ENCODE peak calls at places on chromosomes 16 and 17, in six cellular contexts. One of them, this sample, is unnamed.

GRCh38 chr16:57475711-57476339 is 10.5 kb downstream of the DOK4 start:
- DNase-seq in midbrain: no peak
- DNase-seq in RPMI7951: no peak
- DNase-seq in GM23248: peak; percentile 47
- DNase-seq in ELR: peak; percentile 59
- DNase-seq in fibroblast of lung: peak; percentile 17
- DNase-seq in this sample: peak; percentile 42

GRCh38 chr16:50154369-50154947 is 1.4 kb downstream of the TENT4B start:
- DNase-seq in RPMI7951: peak; percentile 15
- DNase-seq in fibroblast of lung: no peak
- DNase-seq in GM23248: peak; percentile 42
- DNase-seq in midbrain: peak; percentile 8
- DNase-seq in ELR: peak; percentile 32
- DNase-seq in this sample: peak; percentile 30

GRCh38 chr17:31564883-31565297 is 173.4 kb downstream of the RAB11FIP4 start:
- DNase-seq in GM23248: peak; percentile 20
- DNase-seq in fibroblast of lung: peak; percentile 75
- DNase-seq in ELR: peak; percentile 54
- DNase-seq in midbrain: no peak
- DNase-seq in RPMI7951: peak; percentile 95
- DNase-seq in this sample: peak; percentile 61

GRCh38 chr17:76781056-76781982 is 43.4 kb downstream of the MFSD11 start:
- DNase-seq in midbrain: no peak
- DNase-seq in GM23248: no peak
- DNase-seq in fibroblast of lung: no peak
- DNase-seq in RPMI7951: no peak
- DNase-seq in ELR: peak; percentile 18
- DNase-seq in this sample: no peak

GRCh38 chr17:75406222-75406615 is 741 bp upstream of the GRB2 start:
- DNase-seq in midbrain: no peak
- DNase-seq in RPMI7951: peak; percentile 24
- DNase-seq in fibroblast of lung: no peak
- DNase-seq in GM23248: peak; percentile 56
- DNase-seq in ELR: peak; percentile 37
- DNase-seq in this sample: peak; percentile 39

GRCh38 chr16:15886078-15886477 is 2.3 kb downstream of the CEP20 start:
- DNase-seq in midbrain: no peak
- DNase-seq in fibroblast of lung: no peak
- DNase-seq in GM23248: no peak
- DNase-seq in ELR: no peak
- DNase-seq in RPMI7951: no peak
- DNase-seq in this sample: no peak

GRCh38 chr16:71723537-71724319 is 773 bp downstream of the PHLPP2 start:
- DNase-seq in midbrain: peak; percentile 77
- DNase-seq in GM23248: peak; percentile 89
- DNase-seq in fibroblast of lung: peak; percentile 52
- DNase-seq in ELR: peak; percentile 77
- DNase-seq in RPMI7951: peak; percentile 64
- DNase-seq in this sample: peak; percentile 70

GRCh38 chr17:44044092-44044491 is 22.4 kb downstream of the LSM12 start:
- DNase-seq in midbrain: no peak
- DNase-seq in GM23248: peak; percentile 85
- DNase-seq in RPMI7951: no peak
- DNase-seq in fibroblast of lung: peak; percentile 51
- DNase-seq in ELR: peak; percentile 41
- DNase-seq in this sample: peak; percentile 55

GRCh38 chr17:72407336-72408121 is 286.7 kb downstream of the SOX9 start:
- DNase-seq in RPMI7951: peak; percentile 98
- DNase-seq in fibroblast of lung: peak; percentile 96
- DNase-seq in midbrain: peak; percentile 30
- DNase-seq in ELR: peak; percentile 97
- DNase-seq in GM23248: peak; percentile 100
- DNase-seq in this sample: peak; percentile 99

GRCh38 chr17:31269178-31269577 is 27.9 kb downstream of the OMG start:
- DNase-seq in midbrain: no peak
- DNase-seq in ELR: no peak
- DNase-seq in GM23248: peak; percentile 46
- DNase-seq in RPMI7951: no peak
- DNase-seq in fibroblast of lung: no peak
- DNase-seq in this sample: no peak

GRCh38 chr16:17396762-17397498 is 73.8 kb downstream of the XYLT1 start:
- DNase-seq in ELR: peak; percentile 12
- DNase-seq in RPMI7951: peak; percentile 41
- DNase-seq in midbrain: no peak
- DNase-seq in fibroblast of lung: peak; percentile 78
- DNase-seq in GM23248: peak; percentile 31
- DNase-seq in this sample: peak; percentile 64

GRCh38 chr17:28983286-28984240 is 22.3 kb downstream of the SEZ6 start:
- DNase-seq in fibroblast of lung: no peak
- DNase-seq in RPMI7951: no peak
- DNase-seq in midbrain: no peak
- DNase-seq in GM23248: no peak
- DNase-seq in ELR: no peak
- DNase-seq in this sample: peak; percentile 25

GRCh38 chr17:72978593-72979218 is 113.8 kb downstream of the SLC39A11 start:
- DNase-seq in GM23248: no peak
- DNase-seq in fibroblast of lung: no peak
- DNase-seq in RPMI7951: no peak
- DNase-seq in midbrain: no peak
- DNase-seq in ELR: no peak
- DNase-seq in this sample: no peak

GRCh38 chr16:997440-998051 is 16.0 kb downstream of the SOX8 start:
- DNase-seq in ELR: peak; percentile 36
- DNase-seq in RPMI7951: no peak
- DNase-seq in midbrain: no peak
- DNase-seq in GM23248: peak; percentile 42
- DNase-seq in fibroblast of lung: peak; percentile 16
- DNase-seq in this sample: peak; percentile 76

GRCh38 chr16:1614226-1615102 is 2.3 kb downstream of the CRAMP1 start:
- DNase-seq in GM23248: peak; percentile 84
- DNase-seq in fibroblast of lung: peak; percentile 28
- DNase-seq in midbrain: no peak
- DNase-seq in ELR: peak; percentile 54
- DNase-seq in RPMI7951: peak; percentile 30
- DNase-seq in this sample: peak; percentile 54

GRCh38 chr16:69108069-69108904 is 2.8 kb downstream of the HAS3 start:
- DNase-seq in fibroblast of lung: no peak
- DNase-seq in midbrain: no peak
- DNase-seq in ELR: no peak
- DNase-seq in GM23248: no peak
- DNase-seq in RPMI7951: no peak
- DNase-seq in this sample: no peak

GRCh38 chr17:43549496-43549895 is 3.4 kb upstream of the ETV4 start:
- DNase-seq in midbrain: no peak
- DNase-seq in fibroblast of lung: no peak
- DNase-seq in GM23248: no peak
- DNase-seq in ELR: no peak
- DNase-seq in RPMI7951: no peak
- DNase-seq in this sample: no peak

GRCh38 chr16:72877374-72878028 is 170.4 kb downstream of the ZFHX3 start:
- DNase-seq in ELR: peak; percentile 98
- DNase-seq in midbrain: no peak
- DNase-seq in GM23248: peak; percentile 69
- DNase-seq in fibroblast of lung: peak; percentile 69
- DNase-seq in RPMI7951: peak; percentile 97
- DNase-seq in this sample: peak; percentile 97

GRCh38 chr17:5097101-5097834 is 14.4 kb downstream of the ZNF232 start:
- DNase-seq in midbrain: peak; percentile 5
- DNase-seq in fibroblast of lung: no peak
- DNase-seq in RPMI7951: no peak
- DNase-seq in GM23248: no peak
- DNase-seq in ELR: no peak
- DNase-seq in this sample: no peak

GRCh38 chr17:41442772-41443171 is 2.0 kb upstream of the KRT38 start:
- DNase-seq in RPMI7951: peak; percentile 77
- DNase-seq in fibroblast of lung: no peak
- DNase-seq in GM23248: peak; percentile 84
- DNase-seq in midbrain: no peak
- DNase-seq in ELR: peak; percentile 61
- DNase-seq in this sample: peak; percentile 95

GRCh38 chr17:8877984-8878383 is 10.5 kb upstream of the PIK3R6 start:
- DNase-seq in ELR: no peak
- DNase-seq in fibroblast of lung: no peak
- DNase-seq in midbrain: no peak
- DNase-seq in GM23248: no peak
- DNase-seq in RPMI7951: no peak
- DNase-seq in this sample: no peak

GRCh38 chr16:799111-799947 is 1.2 kb downstream of the GNG13 start:
- DNase-seq in midbrain: no peak
- DNase-seq in GM23248: no peak
- DNase-seq in fibroblast of lung: no peak
- DNase-seq in RPMI7951: no peak
- DNase-seq in ELR: no peak
- DNase-seq in this sample: no peak

GRCh38 chr17:64741924-64742670 is 80.0 kb upstream of the SMURF2 start:
- DNase-seq in ELR: peak; percentile 71
- DNase-seq in GM23248: peak; percentile 85
- DNase-seq in midbrain: no peak
- DNase-seq in RPMI7951: peak; percentile 91
- DNase-seq in fibroblast of lung: peak; percentile 86
- DNase-seq in this sample: peak; percentile 90

GRCh38 chr17:82234211-82235055 is 5.6 kb downstream of the SLC16A3 start:
- DNase-seq in midbrain: no peak
- DNase-seq in fibroblast of lung: no peak
- DNase-seq in GM23248: no peak
- DNase-seq in RPMI7951: no peak
- DNase-seq in ELR: no peak
- DNase-seq in this sample: peak; percentile 10

GRCh38 chr17:9703781-9704082 is 58.4 kb downstream of the USP43 start:
- DNase-seq in RPMI7951: no peak
- DNase-seq in GM23248: no peak
- DNase-seq in midbrain: no peak
- DNase-seq in ELR: no peak
- DNase-seq in fibroblast of lung: no peak
- DNase-seq in this sample: no peak

GRCh38 chr16:48128769-48129168 is 27.0 kb downstream of the ABCC12 start:
- DNase-seq in GM23248: no peak
- DNase-seq in midbrain: no peak
- DNase-seq in fibroblast of lung: no peak
- DNase-seq in RPMI7951: peak; percentile 48
- DNase-seq in ELR: no peak
- DNase-seq in this sample: no peak

GRCh38 chr17:63680700-63681099 is 19.2 kb downstream of the LIMD2 start:
- DNase-seq in midbrain: no peak
- DNase-seq in RPMI7951: no peak
- DNase-seq in GM23248: no peak
- DNase-seq in ELR: no peak
- DNase-seq in fibroblast of lung: no peak
- DNase-seq in this sample: no peak

GRCh38 chr17:16215965-16216316 is 607 bp upstream of the NCOR1 start:
- DNase-seq in midbrain: no peak
- DNase-seq in GM23248: peak; percentile 67
- DNase-seq in ELR: no peak
- DNase-seq in fibroblast of lung: no peak
- DNase-seq in RPMI7951: peak; percentile 62
- DNase-seq in this sample: no peak

GRCh38 chr17:54426287-54426886 is 474.3 kb upstream of the TOM1L1 start:
- DNase-seq in ELR: peak; percentile 26
- DNase-seq in RPMI7951: no peak
- DNase-seq in GM23248: peak; percentile 1
- DNase-seq in midbrain: no peak
- DNase-seq in fibroblast of lung: no peak
- DNase-seq in this sample: no peak

GRCh38 chr16:14454391-14454790 is 175.7 kb downstream of the PARN start:
- DNase-seq in RPMI7951: peak; percentile 39
- DNase-seq in GM23248: peak; percentile 68
- DNase-seq in midbrain: no peak
- DNase-seq in ELR: peak; percentile 45
- DNase-seq in fibroblast of lung: peak; percentile 38
- DNase-seq in this sample: peak; percentile 65

GRCh38 chr16:1723450-1724147 is 17.6 kb downstream of the MAPK8IP3 start:
- DNase-seq in GM23248: peak; percentile 61
- DNase-seq in midbrain: peak; percentile 28
- DNase-seq in RPMI7951: peak; percentile 46
- DNase-seq in ELR: peak; percentile 62
- DNase-seq in fibroblast of lung: peak; percentile 51
- DNase-seq in this sample: peak; percentile 53